ENCODE peak calls at places on chromosomes 3 and 15, in ten cellular contexts. M is bronchial epithelial cell; J is WERI-Rb-1; L is activated CD8-positive, alpha-beta T cell treated with anti-CD3 and anti-CD28 coated beads, Interleukin-2, amount 10 ng/mL, durations not matched to agents 7 days and 5 days; V is Panc1; H is activated CD8-positive, alpha-beta memory T cell treated with anti-CD3 and anti-CD28 coated beads, Interleukin-2, amount 50 U/mL, for 48 hours; Z is tibial artery; S is cardiac muscle cell; Q is lower leg skin; A is nucleus accumbens. K is an unnamed sample.

GRCh38 chr15:38707802-38708671 is 143.4 kb upstream of the RASGRP1 start:
- DNase-seq in Q (no peak), H (no peak), V (no peak), S (peak), L (peak), A (peak), Z (no peak), J (peak), M (peak), K (peak)

GRCh38 chr3:123706871-123707270 is 122.0 kb upstream of the HACD2 start:
- DNase-seq in H (no peak), Q (no peak), Z (peak), M (no peak), V (no peak), A (no peak), J (no peak), L (no peak), S (no peak), K (no peak)

GRCh38 chr15:45729146-45729545 is 94.3 kb downstream of the SQOR start:
- DNase-seq in J (no peak), Q (no peak), V (no peak), Z (no peak), M (peak), L (no peak), A (no peak), H (no peak), S (no peak), K (no peak)

GRCh38 chr3:139534444-139534812 is 5.1 kb downstream of the RBP1 start:
- DNase-seq in J (peak), S (peak), H (no peak), M (peak), Q (peak), L (no peak), Z (no peak), A (no peak), V (no peak), K (no peak)

GRCh38 chr15:40306371-40306770 is 1.4 kb downstream of the PLCB2 start:
- DNase-seq in M (no peak), Z (no peak), S (no peak), H (no peak), V (no peak), J (no peak), L (no peak), Q (no peak), A (peak), K (no peak)

GRCh38 chr3:7001370-7001769 is 140.5 kb downstream of the GRM7 start:
- DNase-seq in Q (no peak), M (no peak), A (no peak), J (no peak), S (no peak), V (no peak), Z (no peak), H (no peak), L (no peak), K (no peak)

GRCh38 chr15:84611631-84612030 is 10.8 kb downstream of the ZSCAN2 start:
- DNase-seq in V (no peak), Z (no peak), J (no peak), S (no peak), M (no peak), H (no peak), L (no peak), Q (no peak), A (no peak), K (no peak)

GRCh38 chr15:74378853-74379252 is 11.4 kb upstream of the CYP11A1 start:
- DNase-seq in Q (no peak), Z (no peak), V (no peak), M (peak), J (no peak), L (no peak), A (no peak), S (peak), H (peak), K (no peak)

GRCh38 chr3:108097326-108098035 is 6.7 kb upstream of the CD47 start:
- DNase-seq in Q (no peak), H (no peak), S (no peak), L (no peak), M (no peak), A (no peak), V (no peak), J (no peak), Z (no peak), K (no peak)

GRCh38 chr15:90174140-90174891 is 26.8 kb upstream of the SEMA4B start:
- DNase-seq in L (no peak), V (no peak), S (peak), Z (peak), M (no peak), H (no peak), J (peak), Q (peak), A (peak), K (no peak)